ENCODE peak calls at places on chromosomes 12 and 14, in eight cellular contexts. A is hepatocyte, W is PC-9, H is fibroblast of pulmonary artery, V is AG09309, Z is thyroid gland, K is HL-60, R is mucosa of descending colon. I is an unnamed sample.

GRCh38 chr12:21392384-21392783 is 19.7 kb downstream of the IAPP start:
- DNase-seq in A (no peak), W (no peak), H (no peak), V (no peak), Z (no peak), K (no peak), R (no peak), I (no peak)

GRCh38 chr12:80470403-80470802 is 26.4 kb downstream of the PTPRQ start:
- DNase-seq in A (no peak), W (no peak), H (no peak), V (no peak), Z (no peak), K (no peak), R (no peak), I (no peak)

GRCh38 chr12:117671734-117672133 is 297.1 kb downstream of the KSR2 start:
- DNase-seq in A (peak), W (no peak), H (no peak), V (no peak), Z (peak), K (peak), R (peak), I (no peak)

GRCh38 chr12:59193476-59194050 is 273.3 kb upstream of the LRIG3 start:
- DNase-seq in A (no peak), W (no peak), H (no peak), V (no peak), Z (peak), K (no peak), R (no peak), I (no peak)

GRCh38 chr12:24861751-24862575 is 86.9 kb downstream of the BCAT1 start:
- DNase-seq in A (peak), W (peak), H (peak), V (no peak), Z (peak), K (no peak), R (no peak), I (no peak)

GRCh38 chr12:131943389-131943788 is 6.4 kb upstream of the EP400 start:
- DNase-seq in A (no peak), W (no peak), H (no peak), V (no peak), Z (no peak), K (no peak), R (no peak), I (no peak)

GRCh38 chr14:81247271-81247766 is 26.6 kb upstream of the GTF2A1 start:
- DNase-seq in A (no peak), W (peak), H (no peak), V (no peak), Z (peak), K (no peak), R (no peak), I (no peak)

GRCh38 chr12:116319851-116320621 is 42.5 kb upstream of the MED13L start:
- DNase-seq in A (peak), W (no peak), H (peak), V (peak), Z (peak), K (no peak), R (no peak), I (no peak)

GRCh38 chr12:122203301-122203967 is at the start of gene B3GNT4:
- DNase-seq in A (peak), W (no peak), H (peak), V (no peak), Z (peak), K (no peak), R (peak), I (peak)

GRCh38 chr12:132475304-132476037 is 14.5 kb upstream of the FBRSL1 start:
- DNase-seq in A (no peak), W (no peak), H (no peak), V (no peak), Z (no peak), K (peak), R (no peak), I (no peak)

GRCh38 chr14:89578048-89578619 is 161.1 kb upstream of the FOXN3 start:
- DNase-seq in A (no peak), W (no peak), H (peak), V (peak), Z (no peak), K (no peak), R (no peak), I (no peak)

GRCh38 chr14:70188608-70189540 is at the start of gene SLC8A3:
- DNase-seq in A (peak), W (no peak), H (peak), V (no peak), Z (peak), K (no peak), R (no peak), I (peak)

GRCh38 chr12:111182391-111182790 is 186.5 kb downstream of the PHETA1 start:
- DNase-seq in A (no peak), W (no peak), H (no peak), V (no peak), Z (no peak), K (no peak), R (no peak), I (no peak)

GRCh38 chr12:19183121-19183838 is 53.7 kb downstream of the PLEKHA5 start:
- DNase-seq in A (peak), W (no peak), H (peak), V (no peak), Z (no peak), K (no peak), R (no peak), I (no peak)

GRCh38 chr14:100586153-100586519 is 1.1 kb downstream of the BEGAIN start:
- DNase-seq in A (no peak), W (no peak), H (no peak), V (no peak), Z (no peak), K (no peak), R (peak), I (no peak)

GRCh38 chr12:29562167-29562776 is 64.8 kb upstream of the OVCH1 start:
- DNase-seq in A (no peak), W (no peak), H (peak), V (peak), Z (no peak), K (no peak), R (no peak), I (no peak)

GRCh38 chr12:25200703-25201102 is 5.7 kb downstream of the ETFRF1 start:
- DNase-seq in A (no peak), W (no peak), H (peak), V (no peak), Z (no peak), K (no peak), R (no peak), I (no peak)

GRCh38 chr14:71665781-71666180 is 266.4 kb upstream of the RGS6 start:
- DNase-seq in A (no peak), W (no peak), H (no peak), V (no peak), Z (no peak), K (no peak), R (no peak), I (no peak)

GRCh38 chr14:36362648-36363047 is 42.2 kb upstream of the MBIP start:
- DNase-seq in A (no peak), W (peak), H (no peak), V (no peak), Z (no peak), K (no peak), R (no peak), I (no peak)

GRCh38 chr14:33734387-33734786 is 216.5 kb downstream of the EGLN3 start:
- DNase-seq in A (no peak), W (no peak), H (no peak), V (no peak), Z (no peak), K (no peak), R (no peak), I (no peak)

GRCh38 chr12:121786441-121786825 is 7.1 kb downstream of the RHOF start:
- DNase-seq in A (no peak), W (peak), H (peak), V (peak), Z (peak), K (peak), R (peak), I (no peak)

GRCh38 chr14:44700184-44700583 is 193.1 kb upstream of the FSCB start:
- DNase-seq in A (peak), W (no peak), H (peak), V (no peak), Z (no peak), K (no peak), R (no peak), I (no peak)

GRCh38 chr12:57235728-57236131 is 6.2 kb downstream of the SHMT2 start:
- DNase-seq in A (no peak), W (no peak), H (no peak), V (no peak), Z (no peak), K (no peak), R (peak), I (no peak)

GRCh38 chr12:103495158-103495782 is 498 bp downstream of the C12orf42 start:
- DNase-seq in A (peak), W (no peak), H (no peak), V (no peak), Z (peak), K (no peak), R (peak), I (peak)

GRCh38 chr12:103840881-103841689 is at the start of gene NT5DC3:
- DNase-seq in A (peak), W (peak), H (peak), V (peak), Z (peak), K (peak), R (peak), I (peak)

DNA sequence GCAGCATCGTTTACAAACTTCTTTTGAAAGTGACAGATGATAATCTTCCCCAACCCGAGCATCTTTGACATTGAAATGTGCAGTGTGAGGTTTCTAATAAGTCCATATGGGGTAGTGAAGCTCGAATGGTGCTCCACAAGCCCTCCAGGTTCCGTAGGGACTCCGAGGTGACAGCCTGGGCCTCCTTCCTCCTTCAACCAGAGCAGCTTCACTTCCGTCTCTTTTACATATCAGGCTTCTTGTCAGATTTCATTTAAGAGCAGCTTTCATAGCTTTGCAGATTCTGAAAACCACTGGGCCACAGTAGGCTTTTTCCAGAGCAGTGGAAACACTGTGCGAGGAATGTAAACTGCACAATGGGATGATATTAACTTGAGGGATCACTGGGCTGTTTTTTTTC is 103.6 kb upstream of the CPM start:
- DNase-seq in A (no peak), W (no peak), H (no peak), V (no peak), Z (no peak), K (no peak), R (no peak), I (no peak)
- TF ChIP-seq CTCF in A (no peak), W (no peak), H (no peak), V (no peak), Z (no peak), K (no peak), R (no peak), I (no peak)

GRCh38 chr12:128531153-128531552 is 264.2 kb downstream of the TMEM132C start:
- DNase-seq in A (peak), W (no peak), H (no peak), V (no peak), Z (no peak), K (no peak), R (no peak), I (no peak)
- TF ChIP-seq CTCF in A (peak), W (no peak), H (no peak), V (no peak), Z (no peak), K (no peak), R (no peak), I (peak)

DNA sequence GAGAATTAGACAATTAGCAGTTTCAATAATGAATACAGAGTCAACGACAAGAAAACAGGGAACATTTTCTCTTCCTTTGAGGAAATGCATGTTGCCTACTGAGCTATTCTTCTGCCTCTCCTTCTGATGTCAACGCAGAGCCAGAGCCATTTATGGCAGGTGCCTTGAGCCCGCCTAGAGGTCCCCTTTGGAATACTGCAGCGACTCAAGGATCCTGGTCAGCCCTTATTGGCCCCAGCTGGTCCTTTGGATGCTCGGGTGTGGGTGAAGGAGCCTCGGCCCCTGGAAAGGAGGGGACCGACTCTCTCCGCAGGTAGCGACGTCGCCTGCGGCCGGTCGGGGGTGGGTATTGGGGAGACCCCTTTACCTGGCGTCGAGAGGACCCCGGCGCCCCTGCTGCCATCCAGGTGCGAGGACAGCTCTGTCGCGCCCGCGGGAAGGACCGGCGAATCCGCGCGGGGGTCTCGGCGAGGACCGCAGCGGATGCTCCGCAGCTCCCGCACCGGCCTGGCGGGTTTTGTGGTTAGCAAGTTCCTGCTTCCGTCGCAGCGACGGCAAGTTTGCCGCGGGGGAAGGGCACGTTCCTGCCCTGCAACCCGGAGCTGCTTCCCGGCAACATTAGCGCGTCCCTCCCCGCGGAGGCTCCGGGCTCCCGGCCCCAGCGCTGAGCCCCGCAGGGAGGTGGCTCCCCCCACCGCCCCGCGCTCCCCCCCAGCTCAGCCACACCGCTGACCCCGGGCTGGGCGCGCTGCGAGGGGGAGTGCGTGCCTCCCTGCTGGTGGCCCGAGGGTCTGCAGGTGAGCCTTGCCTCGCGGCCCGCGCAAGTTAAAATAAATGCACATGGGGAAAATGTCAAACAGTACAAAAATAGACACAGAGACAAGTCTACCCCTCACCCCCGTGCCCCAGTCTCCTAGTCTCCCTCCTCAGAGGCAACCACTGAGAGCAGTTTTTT is at the start of gene MANSC1:
- DNase-seq in A (peak), W (peak), H (peak), V (no peak), Z (peak), K (peak), R (peak), I (no peak)
- TF ChIP-seq CTCF in A (peak), W (peak), H (peak), V (peak), Z (peak), K (no peak), R (no peak), I (no peak)

GRCh38 chr14:106094654-106095189 is 568.3 kb downstream of the TMEM121 start:
- DNase-seq in A (no peak), W (no peak), H (no peak), V (no peak), Z (peak), K (peak), R (no peak), I (no peak)
- TF ChIP-seq CTCF in A (no peak), W (peak), H (no peak), V (no peak), Z (no peak), K (peak), R (no peak), I (peak)

GRCh38 chr14:104869669-104870367 is 4.8 kb downstream of the CEP170B start:
- DNase-seq in A (no peak), W (no peak), H (no peak), V (no peak), Z (no peak), K (no peak), R (no peak), I (no peak)

GRCh38 chr14:104868811-104869572 is 3.9 kb downstream of the CEP170B start:
- DNase-seq in A (no peak), W (no peak), H (no peak), V (no peak), Z (no peak), K (no peak), R (peak), I (no peak)

GRCh38 chr14:104871656-104872468 is 6.8 kb downstream of the CEP170B start:
- DNase-seq in A (no peak), W (no peak), H (no peak), V (no peak), Z (no peak), K (no peak), R (peak), I (no peak)

GRCh38 chr14:104871145-104871655 is 6.1 kb downstream of the CEP170B start:
- DNase-seq in A (no peak), W (no peak), H (no peak), V (no peak), Z (no peak), K (no peak), R (peak), I (no peak)

DNA sequence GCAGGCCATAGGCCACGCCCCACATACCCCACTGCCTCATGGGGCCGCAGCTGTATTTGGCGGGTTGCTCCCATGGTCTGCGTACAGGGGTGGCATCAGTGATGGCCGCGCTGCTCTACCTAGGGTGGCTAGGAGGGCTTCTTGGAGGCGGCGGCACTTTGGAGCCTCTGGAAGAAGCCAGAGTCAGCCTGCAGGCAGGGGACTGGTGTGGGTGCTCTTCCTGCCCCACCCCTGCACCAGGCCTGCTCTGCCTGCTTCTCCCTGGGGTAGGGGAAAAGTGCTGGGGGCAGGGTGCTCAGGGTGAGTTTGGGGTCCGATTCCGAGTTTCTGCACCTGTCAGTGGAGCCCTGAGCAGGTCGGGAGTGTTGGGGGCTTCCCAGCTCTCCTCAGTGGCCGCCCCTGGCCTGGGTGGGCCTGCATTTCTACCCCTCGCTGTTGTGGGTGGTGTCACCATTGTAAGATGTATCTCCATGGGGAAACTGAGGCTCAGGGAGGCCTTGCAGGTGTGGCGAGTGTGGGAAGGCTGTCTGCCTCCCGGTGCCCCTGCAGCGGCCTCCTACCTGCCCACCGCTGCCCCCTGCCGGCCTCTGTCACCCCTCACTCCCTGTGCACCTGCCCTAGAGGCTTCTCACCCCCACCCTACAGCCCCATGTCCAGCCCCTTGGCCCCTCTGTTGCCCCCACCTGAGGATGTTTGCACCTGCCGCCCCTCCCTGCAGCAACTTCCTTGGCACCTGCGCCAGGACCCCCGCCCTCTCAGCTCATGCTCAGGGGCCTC is 5.5 kb downstream of the CEP170B start:
- DNase-seq in A (no peak), W (no peak), H (no peak), V (no peak), Z (peak), K (peak), R (peak), I (no peak)
- TF ChIP-seq CTCF in A (peak), W (peak), H (peak), V (peak), Z (no peak), K (peak), R (no peak), I (peak)

DNA sequence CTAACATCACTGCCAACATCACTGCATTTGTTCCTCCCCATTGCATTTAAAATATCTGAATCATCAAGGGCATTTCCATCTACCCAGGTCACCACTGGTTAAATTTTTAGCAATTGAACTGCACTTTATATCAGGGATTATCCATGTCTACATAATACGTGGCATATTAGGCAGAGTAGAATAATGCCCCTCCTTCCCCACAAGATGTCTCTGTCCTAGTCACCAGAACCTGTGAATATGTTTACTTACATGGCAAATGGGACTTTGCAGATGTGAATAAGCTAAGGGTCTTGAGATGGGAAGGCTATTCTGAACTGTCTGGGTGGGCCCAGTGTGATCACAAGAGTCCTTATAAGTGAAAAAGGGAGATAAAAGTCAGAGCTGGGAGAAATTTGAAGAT is 181.7 kb upstream of the ARID2 start:
- DNase-seq in A (no peak), W (no peak), H (peak), V (no peak), Z (no peak), K (peak), R (no peak), I (no peak)
- TF ChIP-seq CTCF in A (no peak), W (no peak), H (peak), V (no peak), Z (no peak), K (no peak), R (no peak), I (no peak)

GRCh38 chr12:91347686-91348085 is 165.1 kb upstream of the DCN start:
- DNase-seq in A (no peak), W (no peak), H (no peak), V (no peak), Z (no peak), K (no peak), R (no peak), I (no peak)
- TF ChIP-seq CTCF in A (no peak), W (no peak), H (no peak), V (no peak), Z (no peak), K (no peak), R (no peak), I (no peak)